ENCODE peak calls at places on chromosomes 13 and 19, in seven cellular contexts. O is HCT116, S is SK-N-SH, F is K562, I is H1, Y is GM12878, T is HepG2. X is an unnamed sample.

GRCh38 chr19:12092065-12092867 is 27.7 kb downstream of the ZNF844 start:
- DNase-seq in S (no peak), O (no peak), F (peak), I (peak), Y (peak), T (peak), X (peak)

GRCh38 chr19:6713773-6714692 is 6.4 kb downstream of the C3 start:
- DNase-seq in S (no peak), Y (no peak), T (no peak), O (no peak), F (no peak), I (no peak), X (no peak)

GRCh38 chr13:25687622-25688225 is 315.9 kb downstream of the ATP8A2 start:
- DNase-seq in S (no peak), O (no peak), Y (no peak), I (no peak), T (no peak), F (no peak), X (no peak)

GRCh38 chr13:24270639-24271131 is 38.7 kb upstream of the C1QTNF9 start:
- DNase-seq in S (peak), I (no peak), T (peak), O (no peak), F (no peak), Y (peak), X (no peak)

GRCh38 chr13:36673838-36674326 is at the start of gene SERTM1:
- DNase-seq in O (no peak), I (peak), Y (no peak), F (no peak), T (no peak), S (peak), X (no peak)

GRCh38 chr13:86569119-86569518 is 769.9 kb upstream of the SLITRK6 start:
- DNase-seq in I (no peak), F (no peak), T (no peak), O (no peak), Y (no peak), S (no peak), X (no peak)

GRCh38 chr19:45817725-45818301 is 2.7 kb upstream of the RSPH6A start:
- DNase-seq in S (peak), T (no peak), O (no peak), Y (no peak), F (no peak), I (no peak), X (peak)

GRCh38 chr13:51122868-51123267 is 11.8 kb upstream of the C13orf42 start:
- DNase-seq in S (no peak), I (no peak), F (no peak), O (no peak), T (peak), Y (peak), X (no peak)

GRCh38 chr19:13181747-13182388 is 31.7 kb downstream of the IER2 start:
- DNase-seq in T (no peak), S (peak), F (peak), O (no peak), I (no peak), Y (no peak), X (peak)

GRCh38 chr13:72820156-72820897 is 38.4 kb downstream of the PIBF1 start:
- DNase-seq in F (no peak), S (no peak), O (no peak), I (no peak), Y (no peak), T (no peak), X (no peak)

GRCh38 chr19:51698296-51698695 is 5.2 kb downstream of the SPACA6 start:
- DNase-seq in I (no peak), F (no peak), O (no peak), Y (no peak), T (no peak), S (peak), X (no peak)

GRCh38 chr13:97002581-97002980 is 8.3 kb upstream of the OXGR1 start:
- DNase-seq in F (no peak), I (no peak), O (no peak), T (no peak), S (no peak), Y (no peak), X (no peak)
- TF ChIP-seq JUND in F (no peak), I (no peak), O (no peak), T (no peak), S (no peak), Y (no peak), X (no peak)

DNA sequence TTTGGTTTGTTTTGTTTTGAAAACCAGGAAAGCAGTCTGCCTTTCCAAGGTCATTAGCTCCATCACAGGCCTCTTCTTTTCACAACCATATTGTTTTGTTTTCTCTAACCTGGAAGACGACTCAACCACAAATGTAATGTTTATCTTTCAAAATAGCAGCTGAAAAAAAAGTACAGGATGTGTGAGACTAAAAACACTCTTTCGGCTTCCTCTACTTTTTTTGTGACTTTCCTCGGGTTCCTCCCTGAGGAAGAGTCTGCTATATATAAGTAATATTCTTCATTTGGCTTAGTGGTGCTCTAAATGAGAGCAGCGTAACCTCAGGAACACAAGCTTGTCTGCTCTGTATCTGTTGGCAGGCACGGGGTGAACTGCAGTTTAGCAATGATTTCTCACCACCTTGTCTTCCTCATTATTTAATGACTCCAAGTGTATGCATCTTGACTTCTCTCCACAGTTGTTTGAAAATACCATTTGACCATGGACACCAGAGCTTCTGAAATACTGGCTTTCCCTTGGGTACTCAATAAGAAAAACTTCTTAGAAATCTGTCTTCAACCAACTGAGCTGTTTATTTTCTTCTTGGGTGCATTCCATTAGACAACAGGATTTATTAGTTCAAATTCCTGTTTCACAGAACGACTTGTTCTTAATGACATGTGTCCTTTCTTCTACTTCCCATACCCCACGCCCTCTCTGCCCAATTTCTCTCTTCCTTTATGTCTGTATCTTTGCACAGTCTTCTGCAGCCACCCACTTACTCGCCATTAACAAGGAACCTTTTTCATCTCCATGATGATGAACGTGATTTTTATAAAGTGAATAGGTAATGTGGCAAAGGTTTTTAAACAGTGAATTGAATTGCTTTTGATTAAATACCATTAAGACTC is 11.5 kb upstream of the ITM2B start:
- DNase-seq in T (no peak), O (no peak), I (no peak), Y (no peak), S (no peak), F (no peak), X (no peak)
- TF ChIP-seq JUND in T (no peak), O (no peak), I (no peak), Y (no peak), S (no peak), F (no peak), X (no peak)

GRCh38 chr19:2823646-2824045 is 4.0 kb downstream of the ZNF554 start:
- DNase-seq in Y (no peak), I (no peak), S (no peak), F (no peak), O (no peak), T (no peak), X (no peak)
- TF ChIP-seq JUND in Y (no peak), I (no peak), S (no peak), F (no peak), O (no peak), T (no peak), X (no peak)

GRCh38 chr13:20305587-20305986 is 73.5 kb upstream of the GJB6 start:
- DNase-seq in T (no peak), I (no peak), S (no peak), Y (no peak), O (no peak), F (no peak), X (no peak)
- TF ChIP-seq JUND in T (no peak), I (no peak), S (no peak), Y (no peak), O (no peak), F (no peak), X (no peak)

GRCh38 chr19:18518639-18519038 is 3.2 kb downstream of the ELL start:
- DNase-seq in O (no peak), T (peak), I (no peak), S (no peak), F (no peak), Y (no peak), X (no peak)

GRCh38 chr19:18519962-18520847 is 1.7 kb downstream of the ELL start:
- DNase-seq in I (no peak), T (peak), S (peak), F (no peak), O (peak), Y (no peak), X (no peak)

GRCh38 chr19:18522124-18522861 is 423 bp upstream of the ELL start:
- DNase-seq in O (peak), T (peak), S (peak), I (peak), F (peak), Y (peak), X (peak)

GRCh38 chr19:18521692-18522123 is at the start of gene ELL:
- DNase-seq in T (no peak), O (no peak), I (no peak), S (no peak), Y (no peak), F (no peak), X (no peak)

GRCh38 chr19:18520848-18521691 is 800 bp downstream of the ELL start:
- DNase-seq in F (peak), I (no peak), T (no peak), O (no peak), S (no peak), Y (no peak), X (no peak)
- TF ChIP-seq JUND in F (no peak), I (no peak), T (no peak), O (no peak), S (no peak), Y (no peak), X (no peak)

GRCh38 chr13:28478127-28478526 is 16.8 kb downstream of the FLT1 start:
- DNase-seq in F (no peak), T (no peak), Y (no peak), I (no peak), O (no peak), S (no peak), X (no peak)
- TF ChIP-seq JUND in F (no peak), T (no peak), Y (no peak), I (no peak), O (no peak), S (no peak), X (no peak)